ENCODE peak calls at places on chromosomes 1 and 21, in seven cellular contexts. One of them, this sample, is unnamed.

GRCh38 chr1:108829498-108829916 is 27.4 kb downstream of the AKNAD1 start:
- DNase-seq in testis: no peak
- DNase-seq in A549: no peak
- DNase-seq in CD8-positive, alpha-beta T cell: no peak
- DNase-seq in trophoblast cell: no peak
- DNase-seq in esophagus squamous epithelium: no peak
- DNase-seq in left ventricle myocardium inferior: no peak
- DNase-seq in this sample: no peak

GRCh38 chr21:45228171-45228641 is 59.5 kb downstream of the POFUT2 start:
- DNase-seq in testis: no peak
- DNase-seq in A549: peak; percentile 49
- DNase-seq in CD8-positive, alpha-beta T cell: peak; percentile 80
- DNase-seq in trophoblast cell: peak; percentile 84
- DNase-seq in esophagus squamous epithelium: no peak
- DNase-seq in left ventricle myocardium inferior: no peak
- DNase-seq in this sample: no peak

GRCh38 chr1:224710196-224710595 is 94.1 kb downstream of the CNIH3 start:
- DNase-seq in testis: no peak
- DNase-seq in A549: no peak
- DNase-seq in CD8-positive, alpha-beta T cell: no peak
- DNase-seq in trophoblast cell: no peak
- DNase-seq in esophagus squamous epithelium: no peak
- DNase-seq in left ventricle myocardium inferior: no peak
- DNase-seq in this sample: no peak

GRCh38 chr1:230114245-230114651 is 47.2 kb downstream of the GALNT2 start:
- DNase-seq in testis: no peak
- DNase-seq in A549: no peak
- DNase-seq in CD8-positive, alpha-beta T cell: no peak
- DNase-seq in trophoblast cell: no peak
- DNase-seq in esophagus squamous epithelium: no peak
- DNase-seq in left ventricle myocardium inferior: no peak
- DNase-seq in this sample: no peak

GRCh38 chr1:211648336-211648735 is 27.1 kb downstream of the NEK2 start:
- DNase-seq in testis: no peak
- DNase-seq in A549: peak; percentile 58
- DNase-seq in CD8-positive, alpha-beta T cell: no peak
- DNase-seq in trophoblast cell: peak; percentile 46
- DNase-seq in esophagus squamous epithelium: no peak
- DNase-seq in left ventricle myocardium inferior: no peak
- DNase-seq in this sample: no peak

GRCh38 chr21:44059710-44060109 is 47.5 kb upstream of the PWP2 start:
- DNase-seq in testis: no peak
- DNase-seq in A549: no peak
- DNase-seq in CD8-positive, alpha-beta T cell: no peak
- DNase-seq in trophoblast cell: no peak
- DNase-seq in esophagus squamous epithelium: no peak
- DNase-seq in left ventricle myocardium inferior: no peak
- DNase-seq in this sample: no peak

GRCh38 chr1:228038387-228039005 is 31.7 kb downstream of the WNT3A start:
- DNase-seq in testis: no peak
- DNase-seq in A549: no peak
- DNase-seq in CD8-positive, alpha-beta T cell: no peak
- DNase-seq in trophoblast cell: no peak
- DNase-seq in esophagus squamous epithelium: no peak
- DNase-seq in left ventricle myocardium inferior: no peak
- DNase-seq in this sample: no peak

GRCh38 chr1:40818264-40818961 is 34.8 kb downstream of the KCNQ4 start:
- DNase-seq in testis: peak; percentile 64
- DNase-seq in A549: no peak
- DNase-seq in CD8-positive, alpha-beta T cell: peak; percentile 87
- DNase-seq in trophoblast cell: peak; percentile 27
- DNase-seq in esophagus squamous epithelium: peak; percentile 36
- DNase-seq in left ventricle myocardium inferior: peak; percentile 59
- DNase-seq in this sample: peak; percentile 91

GRCh38 chr1:44305962-44306422 is 49.1 kb downstream of the ERI3 start:
- DNase-seq in testis: no peak
- DNase-seq in A549: no peak
- DNase-seq in CD8-positive, alpha-beta T cell: no peak
- DNase-seq in trophoblast cell: no peak
- DNase-seq in esophagus squamous epithelium: no peak
- DNase-seq in left ventricle myocardium inferior: no peak
- DNase-seq in this sample: no peak

GRCh38 chr1:160799641-160800040 is 3.7 kb downstream of the LY9 start:
- DNase-seq in testis: no peak
- DNase-seq in A549: no peak
- DNase-seq in CD8-positive, alpha-beta T cell: no peak
- DNase-seq in trophoblast cell: no peak
- DNase-seq in esophagus squamous epithelium: no peak
- DNase-seq in left ventricle myocardium inferior: no peak
- DNase-seq in this sample: no peak

GRCh38 chr1:39901486-39902120 is at the start of gene MYCL:
- DNase-seq in testis: peak; percentile 89
- DNase-seq in A549: peak; percentile 80
- DNase-seq in CD8-positive, alpha-beta T cell: peak; percentile 60
- DNase-seq in trophoblast cell: peak; percentile 76
- DNase-seq in esophagus squamous epithelium: no peak
- DNase-seq in left ventricle myocardium inferior: peak; percentile 65
- DNase-seq in this sample: peak; percentile 83

GRCh38 chr1:183604048-183604808 is 14.0 kb upstream of the NCF2 start:
- DNase-seq in testis: no peak
- DNase-seq in A549: no peak
- DNase-seq in CD8-positive, alpha-beta T cell: no peak
- DNase-seq in trophoblast cell: no peak
- DNase-seq in esophagus squamous epithelium: no peak
- DNase-seq in left ventricle myocardium inferior: no peak
- DNase-seq in this sample: no peak

GRCh38 chr1:227894831-227895451 is 52.8 kb downstream of the WNT9A start:
- DNase-seq in testis: peak; percentile 10
- DNase-seq in A549: no peak
- DNase-seq in CD8-positive, alpha-beta T cell: peak; percentile 8
- DNase-seq in trophoblast cell: peak; percentile 59
- DNase-seq in esophagus squamous epithelium: no peak
- DNase-seq in left ventricle myocardium inferior: no peak
- DNase-seq in this sample: no peak

GRCh38 chr1:67814121-67814772 is 19.0 kb downstream of the GNG12 start:
- DNase-seq in testis: no peak
- DNase-seq in A549: no peak
- DNase-seq in CD8-positive, alpha-beta T cell: no peak
- DNase-seq in trophoblast cell: no peak
- DNase-seq in esophagus squamous epithelium: no peak
- DNase-seq in left ventricle myocardium inferior: no peak
- DNase-seq in this sample: no peak

GRCh38 chr1:56644941-56645662 is at the start of gene PRKAA2:
- DNase-seq in testis: peak; percentile 61
- DNase-seq in A549: peak; percentile 42
- DNase-seq in CD8-positive, alpha-beta T cell: no peak
- DNase-seq in trophoblast cell: peak; percentile 24
- DNase-seq in esophagus squamous epithelium: no peak
- DNase-seq in left ventricle myocardium inferior: peak; percentile 53
- DNase-seq in this sample: no peak

GRCh38 chr1:97906567-97907228 is 14.1 kb downstream of the DPYD start:
- DNase-seq in testis: no peak
- DNase-seq in A549: peak; percentile 74
- DNase-seq in CD8-positive, alpha-beta T cell: no peak
- DNase-seq in trophoblast cell: no peak
- DNase-seq in esophagus squamous epithelium: no peak
- DNase-seq in left ventricle myocardium inferior: peak; percentile 39
- DNase-seq in this sample: no peak

GRCh38 chr1:85936057-85936456 is 220.5 kb downstream of the COL24A1 start:
- DNase-seq in testis: no peak
- DNase-seq in A549: no peak
- DNase-seq in CD8-positive, alpha-beta T cell: no peak
- DNase-seq in trophoblast cell: no peak
- DNase-seq in esophagus squamous epithelium: no peak
- DNase-seq in left ventricle myocardium inferior: no peak
- DNase-seq in this sample: no peak

DNA sequence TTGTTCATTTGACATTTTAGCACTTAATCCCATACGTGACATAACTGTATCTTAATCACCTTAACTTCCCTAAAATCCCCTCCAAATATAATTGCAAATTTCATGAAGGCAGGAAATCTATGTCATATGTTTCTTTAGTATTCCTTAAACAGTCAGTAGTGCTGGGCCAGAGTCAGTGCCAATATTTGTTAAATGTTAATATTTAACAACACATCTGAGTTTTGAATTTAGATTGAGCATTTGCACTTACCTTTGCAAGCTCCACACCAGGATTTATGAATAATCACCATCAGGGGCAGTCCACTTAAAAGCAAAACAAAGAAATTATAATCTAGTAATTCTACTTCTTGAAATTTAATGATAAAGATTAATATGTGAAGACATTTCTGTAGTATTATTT is 5.3 kb downstream of the KTI12 start:
- DNase-seq in testis: no peak
- DNase-seq in A549: no peak
- DNase-seq in CD8-positive, alpha-beta T cell: no peak
- DNase-seq in trophoblast cell: no peak
- DNase-seq in esophagus squamous epithelium: no peak
- DNase-seq in left ventricle myocardium inferior: no peak
- DNase-seq in this sample: no peak
- H3K4me3 ChIP-seq in testis: no peak overlapping the region
- H3K4me3 ChIP-seq in A549: no peak overlapping the region
- H3K4me3 ChIP-seq in CD8-positive, alpha-beta T cell: no peak overlapping the region
- H3K4me3 ChIP-seq in trophoblast cell: no peak overlapping the region
- H3K4me3 ChIP-seq in esophagus squamous epithelium: no peak overlapping the region
- H3K4me3 ChIP-seq in left ventricle myocardium inferior: no peak overlapping the region
- H3K4me3 ChIP-seq in this sample: no peak overlapping the region

GRCh38 chr1:93667642-93668041 is 14.0 kb downstream of the BCAR3 start:
- DNase-seq in testis: no peak
- DNase-seq in A549: no peak
- DNase-seq in CD8-positive, alpha-beta T cell: no peak
- DNase-seq in trophoblast cell: peak; percentile 78
- DNase-seq in esophagus squamous epithelium: no peak
- DNase-seq in left ventricle myocardium inferior: no peak
- DNase-seq in this sample: no peak
- H3K4me1 ChIP-seq in testis: peaks cover 90% of the 10 kb centered on the region
- H3K4me1 ChIP-seq in A549: peaks cover 97% of the 10 kb centered on the region
- H3K4me1 ChIP-seq in CD8-positive, alpha-beta T cell: no peaks in the 10 kb centered on the region
- H3K4me1 ChIP-seq in trophoblast cell: peaks cover 40% of the 10 kb centered on the region
- H3K4me1 ChIP-seq in esophagus squamous epithelium: peaks cover 18% of the 10 kb centered on the region
- H3K4me1 ChIP-seq in left ventricle myocardium inferior: peaks cover 100% of the 10 kb centered on the region
- H3K4me1 ChIP-seq in this sample: no peaks in the 10 kb centered on the region

GRCh38 chr1:78497196-78497595 is 6.4 kb downstream of the PTGFR start:
- DNase-seq in testis: no peak
- DNase-seq in A549: no peak
- DNase-seq in CD8-positive, alpha-beta T cell: no peak
- DNase-seq in trophoblast cell: no peak
- DNase-seq in esophagus squamous epithelium: no peak
- DNase-seq in left ventricle myocardium inferior: no peak
- DNase-seq in this sample: no peak
- H3K4me3 ChIP-seq in testis: no peak overlapping the region
- H3K4me3 ChIP-seq in A549: no peak overlapping the region
- H3K4me3 ChIP-seq in CD8-positive, alpha-beta T cell: no peak overlapping the region
- H3K4me3 ChIP-seq in trophoblast cell: no peak overlapping the region
- H3K4me3 ChIP-seq in esophagus squamous epithelium: no peak overlapping the region
- H3K4me3 ChIP-seq in left ventricle myocardium inferior: no peak overlapping the region
- H3K4me3 ChIP-seq in this sample: no peak overlapping the region

GRCh38 chr1:116375165-116375883 is 2.3 kb downstream of the ATP1A1 start:
- DNase-seq in testis: no peak
- DNase-seq in A549: no peak
- DNase-seq in CD8-positive, alpha-beta T cell: no peak
- DNase-seq in trophoblast cell: no peak
- DNase-seq in esophagus squamous epithelium: no peak
- DNase-seq in left ventricle myocardium inferior: no peak
- DNase-seq in this sample: no peak
- H3K4me1 ChIP-seq in testis: peaks cover 51% of the 10 kb centered on the region
- H3K4me1 ChIP-seq in A549: peaks cover 59% of the 10 kb centered on the region
- H3K4me1 ChIP-seq in CD8-positive, alpha-beta T cell: peaks cover 60% of the 10 kb centered on the region
- H3K4me1 ChIP-seq in trophoblast cell: peaks cover 18% of the 10 kb centered on the region
- H3K4me1 ChIP-seq in esophagus squamous epithelium: peaks cover 52% of the 10 kb centered on the region
- H3K4me1 ChIP-seq in left ventricle myocardium inferior: peaks cover 85% of the 10 kb centered on the region
- H3K4me1 ChIP-seq in this sample: peaks cover 63% of the 10 kb centered on the region